ENCODE peak calls at places on chromosomes 3 and 15, in nine cellular contexts. P is LHCN-M2; C is activated T-cell treated with anti-CD3 and anti-CD28 coated beads for 1 hour; R is GM23338; N is endothelial cell; L is NCI-H345; X is stimulated activated naive CD8-positive, alpha-beta T cell treated with anti-CD3 and anti-CD28 coated beads, Interleukin-15, Interleukin-2, amounts not matched to agents 100 U/mL and 50 U/mL, for 24 hours; A is cardiac muscle cell; T is heart left ventricle. D is an unnamed sample.

GRCh38 chr3:76065975-76066374 is 280.6 kb upstream of the ZNF717 start:
- DNase-seq in P (peak; percentile 28), C (no peak), R (no peak), N (no peak), L (no peak), X (no peak), A (peak; percentile 2), T (no peak), D (no peak)

GRCh38 chr3:60651799-60652198 is 599.5 kb downstream of the FHIT start:
- DNase-seq in P (no peak), C (no peak), R (no peak), N (no peak), L (no peak), X (no peak), A (no peak), T (no peak), D (no peak)

GRCh38 chr3:135800071-135800549 is 165.4 kb upstream of the PPP2R3A start:
- DNase-seq in P (no peak), C (no peak), R (no peak), N (no peak), L (no peak), X (no peak), A (no peak), T (no peak), D (no peak)

GRCh38 chr3:194879991-194880939 is 194.6 kb downstream of the FAM43A start:
- DNase-seq in P (no peak), C (no peak), R (no peak), N (no peak), L (peak; percentile 13), X (no peak), A (peak; percentile 88), T (peak; percentile 82), D (peak; percentile 28)

GRCh38 chr3:8183627-8184026 is 318.0 kb upstream of the LMCD1 start:
- DNase-seq in P (no peak), C (no peak), R (no peak), N (no peak), L (no peak), X (no peak), A (no peak), T (no peak), D (no peak)

GRCh38 chr3:157130881-157131251 is 29.1 kb downstream of the CCNL1 start:
- DNase-seq in P (no peak), C (no peak), R (peak; percentile 53), N (no peak), L (no peak), X (no peak), A (no peak), T (no peak), D (no peak)

GRCh38 chr3:14947105-14947885 is at the start of gene NR2C2:
- DNase-seq in P (peak; percentile 80), C (peak; percentile 83), R (peak; percentile 85), N (peak; percentile 86), L (peak; percentile 79), X (peak; percentile 89), A (peak; percentile 84), T (peak; percentile 93), D (peak; percentile 81)

GRCh38 chr3:178901204-178901603 is 170.4 kb downstream of the ZMAT3 start:
- DNase-seq in P (no peak), C (no peak), R (no peak), N (no peak), L (peak; percentile 51), X (no peak), A (no peak), T (no peak), D (no peak)

GRCh38 chr3:114669614-114670013 is 375.8 kb downstream of the TIGIT start:
- DNase-seq in P (peak; percentile 46), C (no peak), R (no peak), N (no peak), L (no peak), X (no peak), A (no peak), T (no peak), D (no peak)

GRCh38 chr15:77617507-77618285 is 15.0 kb downstream of the LINGO1 start:
- DNase-seq in P (no peak), C (no peak), R (peak; percentile 66), N (peak; percentile 46), L (no peak), X (peak; percentile 17), A (no peak), T (no peak), D (peak; percentile 55)

D was measured in H9.